ENCODE peak calls at places on chromosomes 11 and 22, in seven cellular contexts. E is A549; X is BE2C; U is CD8-positive, alpha-beta T cell; Y is psoas muscle; Q is GM23338; A is cardiac muscle cell. R is an unnamed sample.
A peak's percentile ranks its signal among the peaks of the same experiment; 100 is the strongest.

GRCh38 chr11:5210376-5210885 is 9.9 kb upstream of the OR51V1 start:
- DNase-seq in A (no peak), X (no peak), E (no peak), Q (no peak), U (no peak), Y (no peak), R (no peak)

GRCh38 chr22:45009881-45010531 is at the start of gene PHF21B:
- DNase-seq in X (peak; percentile 94), Y (peak; percentile 50), E (peak; percentile 71), U (no peak), Q (peak; percentile 94), A (peak; percentile 94), R (no peak)

GRCh38 chr11:3146612-3147256 is 18.4 kb downstream of the OSBPL5 start:
- DNase-seq in A (no peak), E (no peak), U (no peak), X (no peak), Y (no peak), Q (no peak), R (no peak)

GRCh38 chr11:63015521-63016215 is at the start of gene SLC22A8:
- DNase-seq in E (no peak), Q (peak; percentile 67), A (no peak), X (no peak), U (no peak), Y (no peak), R (no peak)

GRCh38 chr11:11789735-11790369 is 51.9 kb upstream of the USP47 start:
- DNase-seq in A (peak; percentile 26), Q (peak; percentile 45), Y (no peak), U (no peak), E (peak; percentile 34), X (peak; percentile 13), R (peak; percentile 50)

GRCh38 chr11:130159657-130160459 is at the start of gene ST14:
- DNase-seq in U (no peak), E (no peak), A (peak; percentile 36), Y (no peak), Q (peak; percentile 67), X (no peak), R (peak; percentile 92)

GRCh38 chr22:36907464-36907863 is 6.0 kb upstream of the CSF2RB start:
- DNase-seq in U (no peak), X (no peak), A (no peak), E (no peak), Y (no peak), Q (no peak), R (no peak)

GRCh38 chr11:46015941-46016340 is 93.5 kb downstream of the LARGE2 start:
- DNase-seq in X (no peak), Y (no peak), Q (no peak), A (no peak), E (no peak), U (no peak), R (no peak)

GRCh38 chr11:133955945-133956421 is 785 bp downstream of the IGSF9B start:
- DNase-seq in Q (peak; percentile 50), Y (no peak), X (peak; percentile 40), U (no peak), E (no peak), A (peak; percentile 30), R (no peak)

GRCh38 chr11:108788565-108789199 is 123.8 kb downstream of the DDX10 start:
- DNase-seq in A (peak; percentile 44), X (peak; percentile 11), U (no peak), E (peak; percentile 31), Q (peak; percentile 75), Y (no peak), R (no peak)

GRCh38 chr11:62602141-62603071 is 741 bp upstream of the MTA2 start:
- DNase-seq in Q (peak; percentile 73), U (peak; percentile 28), A (peak; percentile 72), X (no peak), Y (peak; percentile 64), E (peak; percentile 37), R (peak; percentile 75)

GRCh38 chr22:47191630-47192105 is 429.2 kb downstream of the TBC1D22A start:
- DNase-seq in A (no peak), X (no peak), Q (no peak), U (no peak), Y (no peak), E (no peak), R (no peak)

GRCh38 chr22:47189056-47189916 is 426.8 kb downstream of the TBC1D22A start:
- DNase-seq in Y (no peak), X (no peak), U (no peak), A (no peak), Q (no peak), E (no peak), R (peak; percentile 34)

GRCh38 chr22:47192106-47192650 is 429.7 kb downstream of the TBC1D22A start:
- DNase-seq in E (no peak), X (no peak), Q (no peak), Y (no peak), A (no peak), U (no peak), R (no peak)

GRCh38 chr22:47190957-47191323 is 428.5 kb downstream of the TBC1D22A start:
- DNase-seq in X (no peak), Q (no peak), E (no peak), A (no peak), U (no peak), Y (no peak), R (no peak)

DNA sequence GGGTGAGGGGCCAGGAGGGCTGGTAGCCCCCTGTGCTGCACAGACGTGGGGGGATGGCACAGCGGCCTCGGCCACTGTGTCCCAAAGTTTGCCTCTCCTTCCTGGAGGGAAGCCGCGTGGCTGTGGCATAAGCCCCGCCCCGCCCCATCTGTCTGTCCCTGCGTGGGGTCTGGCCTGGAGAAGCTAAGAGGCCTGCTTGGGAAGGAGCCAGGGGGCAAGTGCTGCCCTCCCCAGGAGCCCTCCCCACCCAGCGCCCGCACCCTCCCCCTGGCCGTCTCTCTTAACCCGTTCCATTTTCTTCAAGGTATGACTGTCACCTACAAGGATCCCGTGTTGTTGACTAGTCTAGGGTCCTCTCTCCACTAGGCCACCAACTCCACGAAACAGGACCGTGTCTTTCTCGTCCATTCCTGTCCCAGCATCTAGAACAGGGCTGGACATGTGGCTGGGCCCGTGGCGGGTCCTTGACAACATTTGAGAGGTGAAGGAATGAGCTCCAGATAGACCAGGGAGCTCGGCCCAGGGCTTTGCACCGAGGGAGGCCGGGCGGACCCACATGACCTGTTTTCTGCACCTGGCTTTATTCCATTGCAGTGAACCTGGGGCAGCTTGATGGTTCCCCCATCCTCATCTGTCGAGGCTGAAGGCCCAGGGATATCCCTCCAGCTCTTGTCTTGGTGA is 428.0 kb downstream of the TBC1D22A start:
- DNase-seq in U (no peak), Q (no peak), E (no peak), Y (no peak), A (no peak), X (no peak), R (peak; percentile 27)
- TF ChIP-seq CTCF in U (no peak), Q (no peak), E (no peak), Y (no peak), A (no peak), X (no peak), R (no peak)

GRCh38 chr11:71927813-71928738 is at the start of gene XNDC1N:
- DNase-seq in A (peak; percentile 90), U (peak; percentile 71), E (peak; percentile 90), X (peak; percentile 83), Y (peak; percentile 58), Q (peak; percentile 92), R (peak; percentile 67)

GRCh38 chr11:71930556-71931244 is 1.9 kb downstream of the RNF121 start:
- DNase-seq in E (no peak), U (no peak), A (no peak), Q (no peak), X (no peak), Y (no peak), R (no peak)

GRCh38 chr11:71931245-71931602 is 2.4 kb downstream of the RNF121 start:
- DNase-seq in U (no peak), Y (no peak), A (no peak), E (no peak), Q (no peak), X (no peak), R (no peak)

GRCh38 chr11:71929491-71929890 is 645 bp downstream of the RNF121 start:
- DNase-seq in Y (no peak), A (no peak), X (no peak), E (no peak), U (no peak), Q (no peak), R (no peak)

DNA sequence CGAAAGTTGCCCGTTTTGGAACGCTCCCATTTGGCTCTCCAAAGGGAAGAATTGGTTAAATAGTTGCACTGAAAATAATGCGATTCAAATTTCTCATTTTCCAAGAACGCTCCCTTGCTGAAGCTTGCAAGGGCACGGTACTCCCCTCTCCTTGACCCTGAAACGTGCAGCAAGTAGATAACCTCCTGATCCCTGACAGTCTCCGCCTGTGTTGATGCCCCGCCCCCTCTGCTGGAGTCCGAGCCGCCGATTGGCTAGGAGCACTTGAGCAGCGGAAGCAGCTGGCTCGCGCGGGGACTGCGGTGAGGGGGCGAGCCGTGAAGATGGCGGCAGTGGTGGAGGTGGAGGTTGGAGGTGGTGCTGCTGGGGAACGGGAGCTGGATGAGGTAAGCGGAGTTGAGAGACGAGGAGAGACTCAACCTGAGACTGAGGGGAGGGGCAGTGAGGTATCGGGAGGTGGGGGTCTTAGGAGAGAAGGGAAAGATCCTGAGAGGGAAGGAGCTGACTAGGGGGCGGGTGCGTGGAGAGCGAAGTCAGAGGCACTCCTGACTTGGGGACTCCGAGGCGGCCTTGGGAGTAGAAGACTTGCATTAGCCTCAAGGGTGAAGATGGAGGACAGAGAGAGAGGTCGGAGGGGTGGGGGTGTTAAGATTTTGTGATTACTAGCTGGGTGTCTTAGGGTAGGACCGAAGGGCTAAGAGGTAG is at the start of gene RNF121:
- DNase-seq in E (peak; percentile 96), Y (peak; percentile 98), U (peak; percentile 97), Q (peak; percentile 99), A (peak; percentile 98), X (peak; percentile 99), R (peak; percentile 98)
- H3K4me3 ChIP-seq in E (peak within 1 kb of the TSS; percentile 90), Y (peak within 1 kb of the TSS; percentile 82), U (peak within 1 kb of the TSS; percentile 98), Q (peak within 1 kb of the TSS; percentile 79), A (peak within 1 kb of the TSS; percentile 73), X (peak within 1 kb of the TSS; percentile 93), R (peak within 1 kb of the TSS; percentile 93)

GRCh38 chr11:65558785-65559509 is 788 bp upstream of the LTBP3 start:
- DNase-seq in A (no peak), E (peak; percentile 57), Q (no peak), U (no peak), Y (peak; percentile 78), X (no peak), R (peak; percentile 66)
- H3K4me1 ChIP-seq in A (peaks cover 33% of the 10 kb centered on the region), E (peaks cover 69% of the 10 kb centered on the region), Q (peaks cover 44% of the 10 kb centered on the region), U (peaks cover 61% of the 10 kb centered on the region), Y (peaks cover 59% of the 10 kb centered on the region), X (peaks cover 16% of the 10 kb centered on the region), R (peaks cover 25% of the 10 kb centered on the region)

GRCh38 chr11:68002943-68003845 is 703 bp downstream of the UNC93B1 start:
- DNase-seq in U (peak; percentile 66), Y (no peak), A (peak; percentile 51), E (peak; percentile 53), Q (peak; percentile 70), X (no peak), R (peak; percentile 87)
- TF ChIP-seq CTCF in U (no peak), Y (no peak), A (no peak), E (no peak), Q (no peak), X (no peak), R (no peak)

DNA sequence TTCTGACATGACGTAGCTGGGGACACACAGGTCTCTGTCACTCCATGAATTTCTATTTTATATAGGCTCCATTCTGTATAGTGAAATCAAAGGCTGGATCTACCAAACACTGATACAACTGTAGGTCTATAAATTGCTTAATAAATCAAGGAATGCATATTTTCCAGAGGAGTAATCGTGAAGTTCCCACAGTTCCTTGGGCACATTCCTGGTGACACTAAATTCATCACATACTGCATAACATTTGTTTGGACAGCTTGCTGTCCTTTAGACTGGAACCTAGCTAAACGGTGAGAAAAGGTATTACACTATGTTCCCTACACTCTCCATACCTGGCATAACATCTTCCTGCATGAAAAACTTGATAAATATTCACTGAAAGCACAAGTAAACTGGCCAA is 41.6 kb upstream of the UCP3 start:
- DNase-seq in E (no peak), Q (no peak), A (no peak), X (no peak), Y (no peak), U (no peak), R (no peak)
- H3K4me3 ChIP-seq in E (no peak overlapping the region), Q (no peak overlapping the region), A (no peak overlapping the region), X (no peak overlapping the region), Y (no peak overlapping the region), U (no peak overlapping the region), R (no peak overlapping the region)